ENCODE peak calls at places on chromosomes 6 and 20, in nine cellular contexts. F, B, K, Y, G, W, V, E and M are unnamed samples.

GRCh38 chr6:23111984-23112383 is 542.6 kb downstream of the HDGFL1 start:
- DNase-seq in F (no peak), B (no peak), K (peak), Y (peak), G (no peak), W (no peak), V (no peak), E (no peak), M (no peak)

GRCh38 chr20:45378191-45378590 is at the start of gene TP53TG5:
- DNase-seq in F (no peak), B (no peak), K (no peak), Y (no peak), G (no peak), W (no peak), V (no peak), E (no peak), M (no peak)

GRCh38 chr20:41095110-41095969 is 42.0 kb upstream of the PLCG1 start:
- DNase-seq in F (peak), B (peak), K (peak), Y (peak), G (peak), W (peak), V (peak), E (peak), M (peak)

GRCh38 chr6:132275253-132275970 is 125.9 kb downstream of the MOXD1 start:
- DNase-seq in F (no peak), B (no peak), K (no peak), Y (no peak), G (no peak), W (no peak), V (no peak), E (no peak), M (no peak)

GRCh38 chr6:2029130-2029794 is 216.1 kb downstream of the GMDS start:
- DNase-seq in F (no peak), B (no peak), K (no peak), Y (no peak), G (no peak), W (no peak), V (no peak), E (no peak), M (no peak)

GRCh38 chr6:73823046-73823735 is 127.2 kb downstream of the CD109 start:
- DNase-seq in F (no peak), B (no peak), K (no peak), Y (no peak), G (no peak), W (no peak), V (no peak), E (no peak), M (peak)

GRCh38 chr20:56249244-56249955 is 868 bp downstream of the MC3R start:
- DNase-seq in F (peak), B (peak), K (peak), Y (peak), G (peak), W (peak), V (peak), E (peak), M (peak)

GRCh38 chr6:25454141-25454540 is 175.0 kb downstream of the CARMIL1 start:
- DNase-seq in F (no peak), B (no peak), K (no peak), Y (peak), G (no peak), W (no peak), V (no peak), E (no peak), M (no peak)

GRCh38 chr6:46453756-46454316 is 37.4 kb downstream of the RCAN2 start:
- DNase-seq in F (no peak), B (no peak), K (peak), Y (peak), G (no peak), W (no peak), V (no peak), E (no peak), M (no peak)